ENCODE peak calls at places on chromosomes 3 and 15, in six cellular contexts. One of them, this sample, is unnamed. For H3K4me1, the result is how much of the 10 kb centered on the place peaks cover.

GRCh38 chr3:34387831-34388564 is 589.6 kb downstream of the PDCD6IP start:
- DNase-seq in uterus: no peak
- DNase-seq in neuronal stem cell: no peak
- DNase-seq in kidney: no peak
- DNase-seq in GM23338: peak
- DNase-seq in heart right ventricle: no peak
- DNase-seq in this sample: no peak

GRCh38 chr3:178381555-178381954 is 154.7 kb upstream of the KCNMB2 start:
- DNase-seq in uterus: no peak
- DNase-seq in neuronal stem cell: no peak
- DNase-seq in kidney: no peak
- DNase-seq in GM23338: no peak
- DNase-seq in heart right ventricle: no peak
- DNase-seq in this sample: no peak

GRCh38 chr3:191637611-191638010 is 176.6 kb downstream of the PYDC2 start:
- DNase-seq in uterus: no peak
- DNase-seq in neuronal stem cell: no peak
- DNase-seq in kidney: no peak
- DNase-seq in GM23338: no peak
- DNase-seq in heart right ventricle: no peak
- DNase-seq in this sample: no peak

GRCh38 chr15:64634576-64635485 is 140.6 kb downstream of the RBPMS2 start:
- DNase-seq in uterus: no peak
- DNase-seq in neuronal stem cell: peak
- DNase-seq in kidney: no peak
- DNase-seq in GM23338: peak
- DNase-seq in heart right ventricle: peak
- DNase-seq in this sample: no peak

GRCh38 chr3:11739712-11740111 is 96.0 kb upstream of the VGLL4 start:
- DNase-seq in uterus: peak
- DNase-seq in neuronal stem cell: no peak
- DNase-seq in kidney: no peak
- DNase-seq in GM23338: no peak
- DNase-seq in heart right ventricle: no peak
- DNase-seq in this sample: no peak

GRCh38 chr15:69119692-69120395 is 40.6 kb upstream of the GLCE start:
- DNase-seq in uterus: no peak
- DNase-seq in neuronal stem cell: no peak
- DNase-seq in kidney: no peak
- DNase-seq in GM23338: peak
- DNase-seq in heart right ventricle: no peak
- DNase-seq in this sample: no peak

GRCh38 chr15:73697033-73697467 is 12.9 kb downstream of the CD276 start:
- DNase-seq in uterus: peak
- DNase-seq in neuronal stem cell: no peak
- DNase-seq in kidney: peak
- DNase-seq in GM23338: peak
- DNase-seq in heart right ventricle: peak
- DNase-seq in this sample: peak

GRCh38 chr3:46509661-46510187 is 11.9 kb downstream of the RTP3 start:
- DNase-seq in uterus: no peak
- DNase-seq in neuronal stem cell: no peak
- DNase-seq in kidney: no peak
- DNase-seq in GM23338: no peak
- DNase-seq in heart right ventricle: no peak
- DNase-seq in this sample: no peak

GRCh38 chr3:149703474-149703873 is 45.6 kb upstream of the WWTR1 start:
- DNase-seq in uterus: peak
- DNase-seq in neuronal stem cell: no peak
- DNase-seq in kidney: no peak
- DNase-seq in GM23338: no peak
- DNase-seq in heart right ventricle: peak
- DNase-seq in this sample: no peak

GRCh38 chr3:126676919-126677705 is 22.2 kb upstream of the TXNRD3 start:
- DNase-seq in uterus: no peak
- DNase-seq in neuronal stem cell: no peak
- DNase-seq in kidney: no peak
- DNase-seq in GM23338: no peak
- DNase-seq in heart right ventricle: no peak
- DNase-seq in this sample: no peak

GRCh38 chr3:126678691-126679317 is 23.9 kb upstream of the TXNRD3 start:
- DNase-seq in uterus: no peak
- DNase-seq in neuronal stem cell: no peak
- DNase-seq in kidney: no peak
- DNase-seq in GM23338: peak
- DNase-seq in heart right ventricle: no peak
- DNase-seq in this sample: no peak

GRCh38 chr3:126679318-126679751 is 24.4 kb upstream of the TXNRD3 start:
- DNase-seq in uterus: peak
- DNase-seq in neuronal stem cell: peak
- DNase-seq in kidney: peak
- DNase-seq in GM23338: peak
- DNase-seq in heart right ventricle: peak
- DNase-seq in this sample: peak

GRCh38 chr3:126679831-126680677 is 24.0 kb upstream of the CHCHD6 start:
- DNase-seq in uterus: no peak
- DNase-seq in neuronal stem cell: no peak
- DNase-seq in kidney: no peak
- DNase-seq in GM23338: peak
- DNase-seq in heart right ventricle: no peak
- DNase-seq in this sample: no peak

GRCh38 chr3:126677862-126678549 is 23.1 kb upstream of the TXNRD3 start:
- DNase-seq in uterus: no peak
- DNase-seq in neuronal stem cell: no peak
- DNase-seq in kidney: no peak
- DNase-seq in GM23338: no peak
- DNase-seq in heart right ventricle: no peak
- DNase-seq in this sample: no peak
- H3K4me1 ChIP-seq in uterus: under half
- H3K4me1 ChIP-seq in neuronal stem cell: under half
- H3K4me1 ChIP-seq in kidney: under half
- H3K4me1 ChIP-seq in GM23338: under half
- H3K4me1 ChIP-seq in heart right ventricle: under half
- H3K4me1 ChIP-seq in this sample: under half

DNA sequence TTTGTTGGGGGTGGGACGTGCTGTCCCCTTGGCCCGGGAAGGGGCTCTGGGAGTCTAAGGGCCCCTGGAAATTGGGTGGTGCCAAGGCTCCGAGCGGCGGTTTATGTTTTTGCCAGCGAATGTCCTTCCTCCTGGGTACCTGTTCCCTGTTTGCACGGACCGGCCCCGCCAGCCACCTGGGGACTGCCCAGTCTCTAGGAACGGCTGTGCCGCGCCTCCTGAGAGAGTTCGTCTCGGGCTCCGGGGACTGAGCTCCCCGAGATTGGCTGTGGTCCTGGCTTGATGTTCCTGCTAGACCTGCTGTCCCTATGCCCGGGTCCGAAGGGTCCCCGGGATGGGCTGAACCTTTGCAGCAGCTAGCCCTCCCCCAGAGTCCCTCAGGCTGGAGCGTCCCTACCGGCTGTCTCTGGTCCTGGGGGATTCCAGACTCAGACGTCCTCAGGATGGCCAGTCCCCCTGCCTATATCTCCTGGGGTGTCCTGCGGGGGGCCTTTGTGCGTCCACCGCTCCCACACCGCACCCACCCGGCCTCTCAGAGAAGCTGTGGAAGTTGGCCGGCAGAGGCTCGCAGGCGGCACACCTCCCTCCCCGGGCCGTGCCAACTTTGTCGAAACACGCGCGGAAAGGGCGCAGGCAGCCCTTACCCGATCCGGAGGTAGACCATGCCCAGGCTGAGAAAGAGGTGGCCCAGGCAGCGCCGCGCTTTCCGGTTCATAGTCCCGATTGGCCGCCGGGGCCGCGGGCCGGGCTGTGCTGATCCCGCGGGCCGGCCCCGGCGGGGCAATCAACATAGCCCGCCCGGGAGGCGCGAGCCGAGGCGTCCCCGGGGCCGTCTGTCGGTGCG is 547 bp downstream of the WNT7A start:
- DNase-seq in uterus: no peak
- DNase-seq in neuronal stem cell: peak
- DNase-seq in kidney: peak
- DNase-seq in GM23338: peak
- DNase-seq in heart right ventricle: no peak
- DNase-seq in this sample: peak
- H3K4me3 ChIP-seq in uterus: no peak
- H3K4me3 ChIP-seq in neuronal stem cell: peak
- H3K4me3 ChIP-seq in kidney: no peak
- H3K4me3 ChIP-seq in GM23338: peak
- H3K4me3 ChIP-seq in heart right ventricle: peak
- H3K4me3 ChIP-seq in this sample: peak

GRCh38 chr15:56988219-56988618 is 69.8 kb downstream of the TCF12 start:
- DNase-seq in uterus: no peak
- DNase-seq in neuronal stem cell: no peak
- DNase-seq in kidney: no peak
- DNase-seq in GM23338: no peak
- DNase-seq in heart right ventricle: no peak
- DNase-seq in this sample: no peak
- H3K4me1 ChIP-seq in uterus: under half
- H3K4me1 ChIP-seq in neuronal stem cell: under half
- H3K4me1 ChIP-seq in kidney: under half
- H3K4me1 ChIP-seq in GM23338: under half
- H3K4me1 ChIP-seq in heart right ventricle: under half
- H3K4me1 ChIP-seq in this sample: under half

GRCh38 chr3:169952045-169952444 is 14.6 kb upstream of the SEC62 start:
- DNase-seq in uterus: no peak
- DNase-seq in neuronal stem cell: no peak
- DNase-seq in kidney: no peak
- DNase-seq in GM23338: no peak
- DNase-seq in heart right ventricle: no peak
- DNase-seq in this sample: no peak

GRCh38 chr3:169953462-169954141 is 13.0 kb upstream of the SEC62 start:
- DNase-seq in uterus: no peak
- DNase-seq in neuronal stem cell: no peak
- DNase-seq in kidney: no peak
- DNase-seq in GM23338: no peak
- DNase-seq in heart right ventricle: no peak
- DNase-seq in this sample: no peak

GRCh38 chr3:169948559-169949371 is 17.8 kb upstream of the SEC62 start:
- DNase-seq in uterus: no peak
- DNase-seq in neuronal stem cell: no peak
- DNase-seq in kidney: no peak
- DNase-seq in GM23338: no peak
- DNase-seq in heart right ventricle: no peak
- DNase-seq in this sample: no peak

DNA sequence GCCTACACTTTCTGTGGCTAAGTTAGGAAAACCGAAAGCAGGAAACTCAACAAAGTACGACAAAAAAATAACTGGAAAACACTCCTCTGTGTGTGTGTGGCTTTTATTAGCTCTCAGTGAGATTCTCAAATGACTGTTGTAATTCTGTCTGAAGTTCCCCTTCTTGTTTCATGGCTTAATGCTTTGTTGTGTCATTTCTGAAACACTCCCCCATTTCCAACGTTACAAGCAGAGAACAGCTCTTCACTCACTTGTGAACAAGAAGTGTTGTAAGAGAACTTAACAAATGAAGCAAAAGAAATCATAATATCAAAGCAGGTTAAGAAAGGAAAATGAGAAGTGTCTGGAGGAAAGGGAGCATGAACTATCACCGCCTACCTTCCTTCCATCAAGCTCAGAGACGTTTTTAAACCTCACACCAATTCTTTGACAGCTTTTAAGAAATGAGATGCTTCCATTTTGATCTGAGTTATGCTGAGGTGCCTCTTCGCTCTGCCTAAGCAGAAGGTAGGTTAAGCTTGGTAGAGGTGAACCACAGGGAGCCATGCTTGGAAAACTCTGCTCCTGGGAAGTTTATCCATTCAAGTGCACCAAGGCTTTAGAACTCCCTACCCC is 12.4 kb upstream of the SEC62 start:
- DNase-seq in uterus: no peak
- DNase-seq in neuronal stem cell: no peak
- DNase-seq in kidney: no peak
- DNase-seq in GM23338: no peak
- DNase-seq in heart right ventricle: no peak
- DNase-seq in this sample: no peak
- H3K4me3 ChIP-seq in uterus: peak
- H3K4me3 ChIP-seq in neuronal stem cell: no peak
- H3K4me3 ChIP-seq in kidney: no peak
- H3K4me3 ChIP-seq in GM23338: no peak
- H3K4me3 ChIP-seq in heart right ventricle: no peak
- H3K4me3 ChIP-seq in this sample: no peak

GRCh38 chr3:23740517-23741402 is 65.0 kb upstream of the UBE2E1 start:
- DNase-seq in uterus: peak
- DNase-seq in neuronal stem cell: no peak
- DNase-seq in kidney: no peak
- DNase-seq in GM23338: no peak
- DNase-seq in heart right ventricle: no peak
- DNase-seq in this sample: no peak
- H3K4me1 ChIP-seq in uterus: under half
- H3K4me1 ChIP-seq in neuronal stem cell: under half
- H3K4me1 ChIP-seq in kidney: under half
- H3K4me1 ChIP-seq in GM23338: half or more
- H3K4me1 ChIP-seq in heart right ventricle: under half
- H3K4me1 ChIP-seq in this sample: under half

GRCh38 chr3:196232882-196233251 is 16.5 kb downstream of the SLC51A start:
- DNase-seq in uterus: no peak
- DNase-seq in neuronal stem cell: no peak
- DNase-seq in kidney: no peak
- DNase-seq in GM23338: no peak
- DNase-seq in heart right ventricle: no peak
- DNase-seq in this sample: no peak

GRCh38 chr3:196235452-196236122 is 19.3 kb downstream of the SLC51A start:
- DNase-seq in uterus: no peak
- DNase-seq in neuronal stem cell: no peak
- DNase-seq in kidney: no peak
- DNase-seq in GM23338: no peak
- DNase-seq in heart right ventricle: no peak
- DNase-seq in this sample: no peak

GRCh38 chr3:196238612-196239190 is 22.4 kb downstream of the SLC51A start:
- DNase-seq in uterus: no peak
- DNase-seq in neuronal stem cell: no peak
- DNase-seq in kidney: no peak
- DNase-seq in GM23338: no peak
- DNase-seq in heart right ventricle: no peak
- DNase-seq in this sample: no peak

GRCh38 chr3:196237203-196237602 is 20.9 kb downstream of the SLC51A start:
- DNase-seq in uterus: no peak
- DNase-seq in neuronal stem cell: no peak
- DNase-seq in kidney: no peak
- DNase-seq in GM23338: no peak
- DNase-seq in heart right ventricle: no peak
- DNase-seq in this sample: no peak

GRCh38 chr3:196236169-196236568 is 19.8 kb downstream of the SLC51A start:
- DNase-seq in uterus: no peak
- DNase-seq in neuronal stem cell: no peak
- DNase-seq in kidney: no peak
- DNase-seq in GM23338: no peak
- DNase-seq in heart right ventricle: no peak
- DNase-seq in this sample: no peak
- H3K4me3 ChIP-seq in uterus: no peak
- H3K4me3 ChIP-seq in neuronal stem cell: no peak
- H3K4me3 ChIP-seq in kidney: no peak
- H3K4me3 ChIP-seq in GM23338: no peak
- H3K4me3 ChIP-seq in heart right ventricle: no peak
- H3K4me3 ChIP-seq in this sample: no peak